ENCODE peak calls at places on chromosome 12, in ten cellular contexts. Q, Z, R, M, P, V, A, C, E and H are unnamed samples.

GRCh38 chr12:21818627-21819026 is 44.1 kb upstream of the KCNJ8 start:
- DNase-seq in Q (no peak), Z (no peak), R (no peak), M (no peak), P (no peak), V (no peak), A (peak), C (no peak), E (no peak), H (no peak)

GRCh38 chr12:34526946-34527345 is 504.6 kb downstream of the ALG10 start:
- DNase-seq in Q (no peak), Z (no peak), R (no peak), M (no peak), P (peak), V (peak), A (peak), C (no peak), E (no peak), H (no peak)

GRCh38 chr12:67885370-67886169 is 103.7 kb upstream of the IFNG-AS1 start:
- DNase-seq in Q (no peak), Z (no peak), R (no peak), M (no peak), P (peak), V (peak), A (peak), C (no peak), E (no peak), H (no peak)

GRCh38 chr12:63845726-63846125 is 1.2 kb downstream of the SRGAP1 start:
- DNase-seq in Q (no peak), Z (no peak), R (no peak), M (no peak), P (peak), V (peak), A (peak), C (no peak), E (no peak), H (no peak)

GRCh38 chr12:131164096-131164872 is 210.6 kb downstream of the ADGRD1 start:
- DNase-seq in Q (no peak), Z (no peak), R (no peak), M (no peak), P (peak), V (no peak), A (no peak), C (no peak), E (no peak), H (no peak)

GRCh38 chr12:20194171-20194570 is 174.2 kb upstream of the PDE3A start:
- DNase-seq in Q (no peak), Z (no peak), R (no peak), M (no peak), P (peak), V (no peak), A (peak), C (no peak), E (peak), H (no peak)

GRCh38 chr12:52217223-52217622 is 15.8 kb upstream of the KRT7 start:
- DNase-seq in Q (peak), Z (no peak), R (no peak), M (no peak), P (peak), V (no peak), A (no peak), C (no peak), E (peak), H (no peak)

GRCh38 chr12:63151061-63151897 is at the start of gene AVPR1A:
- DNase-seq in Q (peak), Z (no peak), R (no peak), M (no peak), P (no peak), V (no peak), A (peak), C (no peak), E (no peak), H (no peak)

GRCh38 chr12:50184261-50184660 is 17.1 kb upstream of the CERS5 start:
- DNase-seq in Q (no peak), Z (no peak), R (no peak), M (no peak), P (no peak), V (no peak), A (no peak), C (no peak), E (no peak), H (no peak)

GRCh38 chr12:78933014-78933413 is 68.4 kb downstream of the SYT1 start:
- DNase-seq in Q (no peak), Z (no peak), R (no peak), M (no peak), P (no peak), V (no peak), A (no peak), C (no peak), E (no peak), H (no peak)

GRCh38 chr12:119208626-119209061 is 29.9 kb downstream of the HSPB8 start:
- DNase-seq in Q (peak), Z (peak), R (peak), M (no peak), P (peak), V (peak), A (peak), C (no peak), E (peak), H (peak)

GRCh38 chr12:90268574-90268973 is 559.9 kb upstream of the ATP2B1 start:
- DNase-seq in Q (no peak), Z (no peak), R (no peak), M (no peak), P (no peak), V (no peak), A (no peak), C (peak), E (no peak), H (no peak)

GRCh38 chr12:115012861-115013667 is 329.1 kb upstream of the TBX3 start:
- DNase-seq in Q (no peak), Z (no peak), R (no peak), M (no peak), P (no peak), V (no peak), A (no peak), C (no peak), E (no peak), H (no peak)

GRCh38 chr12:104494816-104495158 is 38.0 kb downstream of the CHST11 start:
- DNase-seq in Q (no peak), Z (no peak), R (no peak), M (peak), P (no peak), V (no peak), A (peak), C (peak), E (no peak), H (no peak)

GRCh38 chr12:21456291-21456780 is 18.9 kb downstream of the PYROXD1 start:
- DNase-seq in Q (no peak), Z (no peak), R (no peak), M (peak), P (peak), V (no peak), A (peak), C (peak), E (no peak), H (no peak)

GRCh38 chr12:51505363-51505762 is 80.7 kb downstream of the SLC4A8 start:
- DNase-seq in Q (no peak), Z (no peak), R (no peak), M (no peak), P (no peak), V (no peak), A (no peak), C (no peak), E (no peak), H (no peak)

GRCh38 chr12:916240-916639 is 33.3 kb downstream of the RAD52 start:
- DNase-seq in Q (no peak), Z (no peak), R (peak), M (peak), P (no peak), V (no peak), A (no peak), C (no peak), E (no peak), H (no peak)

GRCh38 chr12:6463211-6463610 is 7.3 kb downstream of the VAMP1 start:
- DNase-seq in Q (no peak), Z (no peak), R (no peak), M (no peak), P (no peak), V (no peak), A (no peak), C (no peak), E (no peak), H (no peak)

GRCh38 chr12:6380141-6381121 is 3.5 kb upstream of the LTBR start:
- DNase-seq in Q (no peak), Z (no peak), R (no peak), M (no peak), P (no peak), V (peak), A (peak), C (no peak), E (no peak), H (no peak)

GRCh38 chr12:21428241-21428640 is 9.2 kb upstream of the PYROXD1 start:
- DNase-seq in Q (no peak), Z (no peak), R (no peak), M (no peak), P (peak), V (peak), A (peak), C (no peak), E (peak), H (no peak)

GRCh38 chr12:50567926-50568325 is 63.1 kb downstream of the DIP2B start:
- DNase-seq in Q (no peak), Z (no peak), R (no peak), M (no peak), P (peak), V (peak), A (peak), C (no peak), E (no peak), H (no peak)

GRCh38 chr12:44375694-44376093 is 500.4 kb downstream of the NELL2 start:
- DNase-seq in Q (no peak), Z (no peak), R (no peak), M (no peak), P (no peak), V (no peak), A (no peak), C (no peak), E (no peak), H (no peak)

GRCh38 chr12:5706247-5706646 is 238.8 kb downstream of the ANO2 start:
- DNase-seq in Q (no peak), Z (no peak), R (no peak), M (no peak), P (no peak), V (no peak), A (no peak), C (no peak), E (no peak), H (no peak)

GRCh38 chr12:27616356-27617150 is 79.7 kb upstream of the REP15 start:
- DNase-seq in Q (no peak), Z (no peak), R (no peak), M (no peak), P (peak), V (no peak), A (peak), C (no peak), E (no peak), H (no peak)